ENCODE peak calls at places on chromosomes 6 and 20, in four cellular contexts. I is fibroblast of lung, S is GM12878, R is PC-3. T is an unnamed sample.

GRCh38 chr6:163835772-163836171 is 421.3 kb downstream of the QKI start:
- DNase-seq in I (no peak), S (no peak), R (no peak), T (no peak)

GRCh38 chr6:24734166-24734565 is 15.2 kb upstream of the C6orf62 start:
- DNase-seq in I (no peak), S (no peak), R (no peak), T (no peak)

GRCh38 chr6:149335924-149336323 is 18.4 kb downstream of the TAB2 start:
- DNase-seq in I (peak), S (no peak), R (peak), T (no peak)

GRCh38 chr20:19405958-19406357 is 193.5 kb downstream of the SLC24A3 start:
- DNase-seq in I (no peak), S (no peak), R (no peak), T (no peak)

GRCh38 chr20:48784273-48784641 is 43.5 kb downstream of the PREX1 start:
- DNase-seq in I (no peak), S (no peak), R (no peak), T (no peak)

GRCh38 chr6:150764638-150765456 is 100.7 kb upstream of the MTHFD1L start:
- DNase-seq in I (no peak), S (no peak), R (no peak), T (no peak)

GRCh38 chr6:52507557-52508260 is 69.2 kb downstream of the TRAM2 start:
- DNase-seq in I (peak), S (no peak), R (peak), T (no peak)

GRCh38 chr6:157609556-157609955 is 213.5 kb upstream of the SNX9 start:
- DNase-seq in I (no peak), S (no peak), R (no peak), T (no peak)

GRCh38 chr6:5379647-5380242 is 118.4 kb downstream of the FARS2 start:
- DNase-seq in I (peak), S (peak), R (peak), T (peak)

GRCh38 chr6:163294734-163295133 is 119.8 kb upstream of the QKI start:
- DNase-seq in I (no peak), S (no peak), R (no peak), T (no peak)

GRCh38 chr6:31879901-31880300 is 1.1 kb upstream of the SLC44A4 start:
- DNase-seq in I (no peak), S (no peak), R (no peak), T (no peak)

GRCh38 chr6:15515226-15515625 is 147.6 kb downstream of the DTNBP1 start:
- DNase-seq in I (no peak), S (no peak), R (no peak), T (peak)
- H3K4me2 ChIP-seq in I (no peak), S (no peak), R (no peak), T (peak)

DNA sequence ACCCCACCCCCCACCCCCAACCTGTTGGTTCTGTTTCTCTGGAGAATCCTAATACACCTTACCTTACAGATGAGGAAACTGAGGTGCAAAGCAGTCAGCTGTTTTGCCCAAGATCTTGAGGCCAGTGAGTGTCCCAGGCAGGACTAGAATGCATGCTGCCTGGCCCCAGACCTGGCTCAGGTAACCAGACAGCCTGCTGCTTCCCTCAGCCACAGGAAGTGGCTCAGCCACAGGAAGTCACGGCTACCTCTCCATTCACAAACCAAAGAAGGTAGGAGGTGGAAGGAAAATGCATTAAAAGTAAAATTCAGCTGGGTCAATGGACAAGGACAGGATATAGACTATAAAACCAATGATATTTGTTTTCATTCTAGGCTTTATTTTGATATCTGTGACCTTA is 517.6 kb downstream of the CD83 start:
- DNase-seq in I (no peak), S (no peak), R (no peak), T (peak)
- H3K9ac ChIP-seq in I (no peak), S (no peak), R (no peak), T (no peak)

GRCh38 chr6:1190361-1190760 is 121.5 kb upstream of the FOXQ1 start:
- DNase-seq in I (peak), S (no peak), R (peak), T (no peak)
- TF ChIP-seq CTCF in I (no peak), S (no peak), R (no peak), T (no peak)

GRCh38 chr6:73074175-73074574 is 151.1 kb downstream of the KHDC1L start:
- DNase-seq in I (no peak), S (no peak), R (peak), T (no peak)
- H3K4me2 ChIP-seq in I (no peak), S (no peak), R (peak), T (no peak)